ENCODE peak calls at places on chromosomes 13 and 19, in four cellular contexts. Q is HepG2, P is GM12878, E is H1. J is an unnamed sample. For H3K9me3 and H3K36me3, the result is how much of the 10 kb centered on the place peaks cover.

GRCh38 chr19:6967962-6968361 is 53.3 kb downstream of the MBD3L2B start:
- DNase-seq in E (no peak), P (no peak), Q (no peak), J (no peak)

GRCh38 chr13:48571121-48571901 is 38.4 kb upstream of the RCBTB2 start:
- DNase-seq in Q (no peak), P (no peak), E (no peak), J (no peak)

GRCh38 chr13:40230833-40231266 is 435.6 kb downstream of the FOXO1 start:
- DNase-seq in Q (no peak), P (no peak), E (no peak), J (no peak)

GRCh38 chr19:1811472-1811894 is 593 bp downstream of the ATP8B3 start:
- DNase-seq in P (no peak), E (no peak), Q (peak), J (no peak)

GRCh38 chr19:45126654-45127053 is 33.7 kb downstream of the PPP1R37 start:
- DNase-seq in P (no peak), Q (no peak), E (no peak), J (no peak)

GRCh38 chr13:80006940-80007339 is 334.0 kb downstream of the SPRY2 start:
- DNase-seq in E (no peak), P (no peak), Q (no peak), J (no peak)

GRCh38 chr13:98097749-98098148 is 45.1 kb upstream of the FARP1 start:
- DNase-seq in P (no peak), E (no peak), Q (no peak), J (peak)

GRCh38 chr19:12872941-12873890 is 8.0 kb downstream of the DNASE2 start:
- DNase-seq in P (no peak), E (no peak), Q (peak), J (peak)

GRCh38 chr19:47035127-47035494 is 13.3 kb downstream of the TMEM160 start:
- DNase-seq in E (no peak), Q (no peak), P (no peak), J (no peak)

GRCh38 chr13:109397285-109397684 is 389.1 kb downstream of the IRS2 start:
- DNase-seq in Q (no peak), P (no peak), E (no peak), J (no peak)

GRCh38 chr19:46303702-46304397 is 7.0 kb downstream of the HIF3A start:
- DNase-seq in P (no peak), E (peak), Q (no peak), J (peak)

GRCh38 chr19:8626823-8627222 is 3.6 kb upstream of the NFILZ start:
- DNase-seq in E (no peak), P (no peak), Q (no peak), J (no peak)

GRCh38 chr19:14432817-14433453 is at the start of gene PKN1:
- DNase-seq in Q (no peak), E (no peak), P (no peak), J (peak)

GRCh38 chr19:12867120-12868099 is 13.8 kb downstream of the DNASE2 start:
- DNase-seq in P (peak), E (peak), Q (no peak), J (peak)

GRCh38 chr13:92974905-92975429 is 251.6 kb upstream of the GPC6 start:
- DNase-seq in Q (no peak), E (no peak), P (no peak), J (no peak)

GRCh38 chr19:46296722-46297431 is at the start of gene HIF3A:
- DNase-seq in P (no peak), E (peak), Q (no peak), J (peak)

GRCh38 chr19:5107432-5108122 is 138.7 kb downstream of the KDM4B start:
- DNase-seq in P (no peak), Q (no peak), E (no peak), J (no peak)

GRCh38 chr13:73325351-73326214 is 266.8 kb downstream of the KLF5 start:
- DNase-seq in E (no peak), Q (peak), P (no peak), J (no peak)

GRCh38 chr13:29503041-29503837 is 92.2 kb downstream of the SLC7A1 start:
- DNase-seq in P (no peak), Q (no peak), E (peak), J (no peak)

GRCh38 chr13:24747248-24748151 is 16.5 kb upstream of the RNF17 start:
- DNase-seq in P (no peak), Q (no peak), E (no peak), J (no peak)

GRCh38 chr19:55319786-55320185 is 5.4 kb downstream of the TMEM150B start:
- DNase-seq in E (peak), P (no peak), Q (no peak), J (no peak)

GRCh38 chr13:77040835-77041234 is 13.9 kb upstream of the FBXL3 start:
- DNase-seq in P (no peak), E (no peak), Q (no peak), J (no peak)

GRCh38 chr19:2374808-2375207 is 14.7 kb downstream of the TMPRSS9 start:
- DNase-seq in E (no peak), Q (no peak), P (no peak), J (no peak)

GRCh38 chr19:44212865-44213346 is 574 bp downstream of the ZNF227 start:
- DNase-seq in P (no peak), E (no peak), Q (peak), J (no peak)

GRCh38 chr19:19347401-19347800 is 26.8 kb downstream of the MAU2 start:
- DNase-seq in P (no peak), E (no peak), Q (no peak), J (no peak)

GRCh38 chr19:35720648-35721047 is 2.8 kb downstream of the KMT2B start:
- DNase-seq in P (no peak), E (no peak), Q (no peak), J (no peak)

GRCh38 chr19:35723671-35724070 is 5.9 kb downstream of the KMT2B start:
- DNase-seq in E (no peak), Q (no peak), P (no peak), J (no peak)

GRCh38 chr19:35721374-35721773 is 3.6 kb downstream of the KMT2B start:
- DNase-seq in P (no peak), E (no peak), Q (no peak), J (no peak)

GRCh38 chr19:35722897-35723296 is 5.1 kb downstream of the KMT2B start:
- DNase-seq in P (no peak), E (no peak), Q (no peak), J (no peak)

DNA sequence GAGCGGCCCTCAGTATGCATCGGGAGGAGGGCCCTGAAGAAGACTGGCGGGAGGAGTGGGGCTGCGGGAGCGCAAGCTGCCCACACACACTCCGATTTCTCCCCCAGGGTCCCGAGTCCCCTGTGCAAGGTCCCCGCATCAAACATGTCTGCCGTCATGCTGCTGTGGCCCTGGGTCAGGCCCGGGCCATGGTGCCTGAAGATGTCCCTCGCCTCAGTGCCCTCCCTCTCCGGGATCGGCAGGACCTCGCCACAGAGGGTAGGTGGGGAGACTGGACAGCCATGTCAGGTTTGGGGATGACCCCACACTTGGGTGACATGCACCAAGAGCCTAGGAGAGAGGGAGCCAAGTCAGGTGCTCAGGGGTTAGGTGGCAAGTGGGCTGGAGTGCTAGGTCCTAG is 4.7 kb downstream of the KMT2B start:
- DNase-seq in Q (no peak), E (no peak), P (no peak), J (no peak)
- H3K9me3 ChIP-seq in Q (under half), E (under half), P (under half), J (under half)

DNA sequence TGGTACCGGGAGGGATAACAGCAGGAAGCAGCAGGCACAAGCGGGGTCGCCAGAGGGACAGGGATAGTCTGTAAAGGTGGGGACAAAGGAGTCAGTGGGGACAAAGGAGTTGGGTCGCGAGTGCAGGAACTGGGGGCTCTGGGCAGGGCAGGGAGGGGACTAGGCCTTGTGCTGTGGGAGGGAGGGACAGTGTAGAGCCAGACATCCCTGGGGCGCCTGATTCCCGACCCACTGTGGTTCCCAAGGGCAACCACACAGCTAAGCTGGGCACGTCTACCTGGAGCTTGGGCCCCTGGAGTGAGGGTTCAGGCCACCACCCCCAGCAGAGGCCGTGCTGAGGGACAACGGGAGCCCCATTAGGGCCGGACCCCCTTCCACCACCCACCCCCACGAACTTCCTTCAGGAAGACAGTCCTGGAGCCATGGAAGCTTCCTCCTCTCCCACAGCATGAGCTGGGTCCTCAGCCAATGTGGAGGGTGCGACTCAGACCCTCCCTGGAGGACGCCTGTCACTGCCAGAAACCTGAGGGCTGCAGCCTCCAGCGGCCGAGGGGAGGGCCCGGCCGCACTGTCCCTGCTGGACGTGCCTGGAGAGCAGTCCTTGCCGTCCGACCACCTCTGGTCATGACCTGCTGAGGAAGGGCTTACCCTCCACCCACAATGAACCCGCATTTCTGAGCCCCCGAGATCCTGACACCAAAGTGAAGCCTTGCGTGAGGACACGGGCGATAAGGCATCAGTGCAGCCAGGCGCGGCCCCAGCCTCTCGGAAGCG is 77.9 kb downstream of the SPACA7 start:
- DNase-seq in Q (no peak), E (no peak), P (no peak), J (no peak)
- TF ChIP-seq SUZ12 in Q (no peak), E (no peak), P (no peak), J (no peak)

GRCh38 chr19:48985711-48986110 is 7.4 kb downstream of the GYS1 start:
- DNase-seq in P (no peak), E (no peak), Q (no peak), J (no peak)
- H3K36me3 ChIP-seq in P (under half), E (under half), Q (half or more), J (half or more)

GRCh38 chr19:15671891-15672579 is 852 bp upstream of the CYP4F12 start:
- DNase-seq in Q (no peak), E (no peak), P (no peak), J (no peak)
- H3K9me3 ChIP-seq in Q (under half), E (half or more), P (under half), J (under half)

DNA sequence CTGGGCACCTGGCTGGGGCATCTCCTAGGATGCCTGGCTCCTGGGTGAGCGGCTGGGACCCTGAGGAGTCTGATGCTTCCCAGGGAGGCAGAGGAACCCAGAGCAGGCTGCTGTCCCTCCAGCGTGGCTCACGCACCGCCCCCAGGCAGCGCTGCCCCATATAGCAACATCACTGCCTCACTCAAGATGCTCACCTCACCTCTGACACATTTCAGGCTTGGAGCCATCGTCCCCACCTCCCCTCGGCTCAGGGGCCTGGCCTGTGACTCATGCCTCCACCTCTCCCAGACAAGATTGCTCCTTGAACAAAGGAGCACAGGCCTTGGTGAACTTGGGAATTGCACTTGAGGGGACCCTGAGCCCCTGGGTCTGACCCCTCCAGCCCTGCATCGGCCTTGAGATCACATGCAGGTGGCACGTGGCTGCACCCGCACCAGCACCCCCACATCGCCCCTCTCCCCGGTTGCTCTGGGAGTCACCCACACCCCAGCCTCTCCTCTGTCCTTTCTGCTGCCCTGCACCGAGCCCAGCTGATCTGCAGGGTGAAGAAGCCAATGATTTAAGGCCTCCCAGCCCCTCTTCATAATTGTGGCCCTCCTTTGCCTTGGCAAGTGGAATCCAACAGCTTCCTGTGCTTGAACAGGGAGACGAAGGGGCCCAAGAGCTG is 11.2 kb downstream of the CEBPA start:
- DNase-seq in P (no peak), E (no peak), Q (no peak), J (no peak)
- TF ChIP-seq SUZ12 in P (no peak), E (no peak), Q (no peak), J (no peak)

DNA sequence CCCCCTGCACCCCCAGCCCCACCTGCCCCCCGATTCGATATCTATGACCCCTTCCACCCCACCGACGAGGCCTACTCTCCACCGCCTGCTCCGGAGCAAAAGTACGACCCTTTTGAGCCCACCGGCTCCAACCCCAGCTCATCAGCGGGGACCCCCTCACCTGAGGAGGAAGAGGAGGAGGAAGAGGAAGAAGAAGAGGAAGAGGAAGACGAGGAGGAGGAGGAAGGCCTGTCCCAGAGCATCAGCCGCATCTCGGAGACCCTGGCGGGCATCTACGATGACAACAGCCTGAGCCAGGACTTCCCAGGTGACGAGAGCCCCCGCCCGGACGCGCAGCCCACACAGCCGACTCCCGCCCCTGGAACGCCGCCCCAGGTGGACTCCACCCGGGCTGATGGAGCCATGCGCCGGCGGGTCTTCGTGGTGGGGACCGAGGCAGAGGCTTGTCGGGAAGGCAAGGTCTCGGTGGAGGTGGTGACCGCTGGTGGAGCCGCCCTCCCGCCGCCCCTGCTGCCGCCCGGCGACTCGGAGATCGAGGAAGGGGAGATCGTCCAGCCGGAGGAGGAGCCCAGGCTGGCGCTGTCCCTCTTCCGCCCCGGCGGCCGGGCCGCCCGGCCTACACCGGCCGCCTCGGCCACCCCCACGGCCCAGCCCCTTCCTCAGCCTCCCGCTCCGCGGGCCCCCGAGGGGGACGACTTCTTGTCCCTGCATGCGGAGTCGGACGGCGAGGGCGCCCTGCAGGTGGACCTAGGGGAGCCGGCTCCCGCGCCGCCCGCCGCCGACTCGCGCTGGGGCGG is 9.2 kb downstream of the SCAF1 start:
- DNase-seq in Q (no peak), P (no peak), E (no peak), J (no peak)
- H3K36me3 ChIP-seq in Q (under half), P (under half), E (under half), J (half or more)

J was measured in NT2/D1.